ENCODE peak calls at places on chromosomes 12 and 14, in eight cellular contexts. J, C, W, E, O, U, A and F are unnamed samples.

GRCh38 chr12:124496584-124496983 is 70.8 kb downstream of the NCOR2 start:
- DNase-seq in J (peak), C (peak), W (no peak), E (no peak), O (no peak), U (no peak), A (no peak), F (no peak)

GRCh38 chr12:119808441-119808840 is 68.7 kb downstream of the CIT start:
- DNase-seq in J (no peak), C (no peak), W (no peak), E (no peak), O (no peak), U (peak), A (no peak), F (peak)

GRCh38 chr12:120962487-120963054 is 15.8 kb upstream of the HNF1A start:
- DNase-seq in J (no peak), C (no peak), W (no peak), E (no peak), O (no peak), U (peak), A (no peak), F (peak)

GRCh38 chr12:110141389-110141788 is 17.2 kb downstream of the IFT81 start:
- DNase-seq in J (no peak), C (no peak), W (peak), E (no peak), O (no peak), U (peak), A (no peak), F (no peak)

GRCh38 chr12:104709692-104710435 is 248.2 kb downstream of the SLC41A2 start:
- DNase-seq in J (no peak), C (no peak), W (no peak), E (no peak), O (no peak), U (no peak), A (no peak), F (no peak)

GRCh38 chr14:71498151-71498734 is 434.0 kb upstream of the RGS6 start:
- DNase-seq in J (no peak), C (no peak), W (peak), E (no peak), O (no peak), U (no peak), A (no peak), F (no peak)

GRCh38 chr14:24441904-24442239 is 704 bp downstream of the SDR39U1 start:
- DNase-seq in J (peak), C (no peak), W (no peak), E (no peak), O (no peak), U (peak), A (no peak), F (no peak)

GRCh38 chr12:79317184-79317847 is 373.4 kb downstream of the PAWR start:
- DNase-seq in J (no peak), C (no peak), W (no peak), E (no peak), O (no peak), U (no peak), A (no peak), F (no peak)